ENCODE peak calls at places on chromosome 20, in four cellular contexts. G, E, B and Z are unnamed samples.

GRCh38 chr20:23646106-23646958 is 8.6 kb upstream of the CST3 start:
- DNase-seq in G (no peak), E (no peak), B (no peak), Z (no peak)

GRCh38 chr20:4026093-4026601 is 10.8 kb upstream of the RNF24 start:
- DNase-seq in G (peak; percentile 38), E (peak; percentile 93), B (no peak), Z (no peak)

GRCh38 chr20:44651507-44652373 is at the start of gene ADA:
- DNase-seq in G (peak; percentile 91), E (peak; percentile 63), B (peak; percentile 71), Z (peak; percentile 78)

GRCh38 chr20:36240076-36240475 is 3.8 kb downstream of the AAR2 start:
- DNase-seq in G (no peak), E (no peak), B (no peak), Z (no peak)

GRCh38 chr20:52129611-52130010 is 62.0 kb downstream of the ZFP64 start:
- DNase-seq in G (no peak), E (no peak), B (no peak), Z (no peak)

GRCh38 chr20:54061106-54061881 is 9.1 kb downstream of the BCAS1 start:
- DNase-seq in G (no peak), E (peak; percentile 64), B (no peak), Z (no peak)

GRCh38 chr20:39913274-39913673 is 775.8 kb downstream of the MAFB start:
- DNase-seq in G (no peak), E (no peak), B (no peak), Z (no peak)

GRCh38 chr20:33305591-33306057 is 22.6 kb downstream of the BPIFB1 start:
- DNase-seq in G (no peak), E (peak; percentile 14), B (no peak), Z (no peak)

GRCh38 chr20:62475027-62475818 is 572 bp downstream of the GATA5 start:
- DNase-seq in G (peak; percentile 81), E (no peak), B (no peak), Z (no peak)

GRCh38 chr20:46554850-46555249 is 4.4 kb upstream of the OCSTAMP start:
- DNase-seq in G (no peak), E (no peak), B (no peak), Z (no peak)

GRCh38 chr20:55158446-55158845 is 683.1 kb downstream of the DOK5 start:
- DNase-seq in G (no peak), E (no peak), B (no peak), Z (no peak)

GRCh38 chr20:62198496-62198895 is 15.7 kb downstream of the MTG2 start:
- DNase-seq in G (peak; percentile 33), E (no peak), B (peak; percentile 43), Z (no peak)

GRCh38 chr20:43188234-43188653 is 1.5 kb downstream of the PTPRT start:
- DNase-seq in G (no peak), E (no peak), B (no peak), Z (no peak)

GRCh38 chr20:43189614-43190331 is at the start of gene PTPRT:
- DNase-seq in G (no peak), E (no peak), B (no peak), Z (no peak)

GRCh38 chr20:43190332-43190953 is 737 bp upstream of the PTPRT start:
- DNase-seq in G (no peak), E (no peak), B (no peak), Z (no peak)

GRCh38 chr20:43187476-43188233 is 2.1 kb downstream of the PTPRT start:
- DNase-seq in G (peak; percentile 87), E (peak; percentile 77), B (peak; percentile 74), Z (peak; percentile 68)

GRCh38 chr20:43188861-43189613 is 669 bp downstream of the PTPRT start:
- DNase-seq in G (peak; percentile 51), E (no peak), B (no peak), Z (no peak)
- H3K4me3 ChIP-seq in G (peak overlapping the region; percentile 18), E (peak overlapping the region; percentile 22), B (no peak overlapping the region), Z (peak overlapping the region; percentile 54)

DNA sequence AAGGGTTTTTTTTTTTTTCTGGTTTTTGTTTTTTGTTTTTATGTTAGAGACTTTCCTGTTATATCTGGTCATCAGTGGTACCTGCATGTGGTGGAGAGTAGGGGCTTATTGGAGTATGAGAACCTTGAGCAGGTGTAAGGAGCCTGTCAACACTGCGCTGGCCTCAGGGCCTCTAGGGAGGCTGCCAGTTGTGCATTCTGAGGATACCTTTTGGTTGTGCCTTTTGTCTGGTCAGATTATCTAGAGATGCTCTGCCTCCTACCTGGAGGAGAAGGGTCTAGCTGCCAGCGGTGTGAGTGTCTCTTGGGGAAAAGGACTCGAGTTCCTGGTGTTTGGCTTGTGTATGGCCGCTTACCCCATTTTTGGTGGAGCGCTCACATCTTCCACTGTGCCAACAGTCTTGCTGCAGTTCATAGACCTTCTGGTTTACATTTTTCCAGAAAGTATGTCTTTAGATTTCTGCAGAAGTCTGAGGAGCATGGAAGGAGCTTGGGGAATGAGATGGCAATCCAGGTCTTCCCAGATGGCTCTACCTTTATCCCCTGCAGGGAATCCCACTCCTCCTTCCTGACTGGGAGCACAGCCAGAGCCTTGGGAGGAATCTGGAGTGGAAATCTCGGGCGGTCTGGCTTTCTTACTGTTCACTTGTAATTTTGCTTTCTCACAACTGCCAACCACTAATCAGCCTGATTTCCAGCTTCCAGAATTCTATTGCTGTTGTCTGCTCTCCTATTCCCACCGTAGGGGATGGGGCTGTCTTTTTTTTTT is 49.9 kb downstream of the PTPN1 start:
- DNase-seq in G (no peak), E (no peak), B (no peak), Z (no peak)
- H3K27ac ChIP-seq in G (no peak overlapping the region), E (no peak overlapping the region), B (peak overlapping the region; percentile 86), Z (no peak overlapping the region)

GRCh38 chr20:63979221-63979548 is 257 bp downstream of the SAMD10 start:
- DNase-seq in G (no peak), E (no peak), B (no peak), Z (no peak)
- H3K4me3 ChIP-seq in G (peak overlapping the region; percentile 42), E (peak overlapping the region; percentile 75), B (peak overlapping the region; percentile 62), Z (peak overlapping the region; percentile 96)

GRCh38 chr20:10639762-10640556 is 33.8 kb downstream of the JAG1 start:
- DNase-seq in G (peak; percentile 64), E (no peak), B (peak; percentile 72), Z (no peak)
- H3K27ac ChIP-seq in G (peak overlapping the region; percentile 63), E (peak overlapping the region; percentile 51), B (peak overlapping the region; percentile 48), Z (peak overlapping the region; percentile 72)

DNA sequence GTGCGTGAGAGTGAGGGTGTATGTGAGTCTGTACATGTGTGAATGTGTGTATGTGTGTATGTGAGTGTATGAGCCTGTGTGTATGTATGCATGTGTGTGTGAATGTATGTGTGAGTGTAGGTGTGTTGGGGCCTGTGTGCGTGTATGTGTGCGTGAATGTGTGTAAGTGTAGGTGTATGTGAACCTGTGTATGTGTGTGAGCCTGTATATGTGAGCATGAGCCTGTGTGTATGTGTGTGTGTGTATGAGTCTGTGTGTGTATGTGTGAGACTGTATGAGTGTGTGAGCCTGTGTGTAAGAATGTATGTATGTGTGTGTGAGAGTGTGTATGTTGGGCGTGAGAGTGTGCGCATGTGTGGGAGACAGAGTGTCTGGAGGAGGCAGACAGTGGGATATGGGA is 15.8 kb upstream of the SULF2 start:
- DNase-seq in G (no peak), E (no peak), B (no peak), Z (no peak)
- H3K4me3 ChIP-seq in G (no peak overlapping the region), E (no peak overlapping the region), B (no peak overlapping the region), Z (no peak overlapping the region)

DNA sequence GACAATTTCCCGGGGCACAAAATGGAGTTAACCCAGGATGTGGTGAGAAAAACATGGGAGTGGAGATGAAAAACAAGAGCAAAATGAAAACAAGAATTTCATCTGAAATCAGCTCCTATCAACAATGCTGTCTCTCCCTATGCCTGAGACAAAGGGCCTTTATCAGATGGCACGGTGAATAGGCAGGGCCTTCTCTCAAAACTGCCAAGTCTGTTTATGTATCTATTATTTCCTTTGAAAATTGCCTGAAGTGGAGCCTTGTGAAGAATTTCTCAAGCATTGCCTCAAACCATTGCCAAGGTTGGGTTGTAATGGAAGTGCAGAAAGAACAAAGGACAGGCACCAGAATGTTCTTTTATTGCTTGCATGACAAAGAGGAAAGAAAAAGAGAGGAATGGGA is 74.7 kb downstream of the BTBD3 start:
- DNase-seq in G (no peak), E (no peak), B (no peak), Z (no peak)
- H3K27ac ChIP-seq in G (no peak overlapping the region), E (no peak overlapping the region), B (no peak overlapping the region), Z (no peak overlapping the region)